ENCODE peak calls at places on chromosomes 1 and 21, in six cellular contexts. L is prostate gland; T is gastrocnemius medialis; W is stimulated activated CD4-positive, alpha-beta T cell treated with anti-CD3 and anti-CD28 coated beads, Interleukin-2, amount 100 ng/mL, for 48 hours; R is Peyer's patch; A is uterus. G is an unnamed sample.

GRCh38 chr1:29583727-29584126 is 347.4 kb downstream of the PTPRU start:
- DNase-seq in L (no peak), T (no peak), W (no peak), R (no peak), A (no peak), G (no peak)

GRCh38 chr1:51926171-51926812 is 47.8 kb upstream of the NRDC start:
- DNase-seq in L (no peak), T (no peak), W (no peak), R (no peak), A (no peak), G (no peak)

GRCh38 chr1:169550294-169550693 is 36.0 kb downstream of the F5 start:
- DNase-seq in L (no peak), T (no peak), W (no peak), R (no peak), A (no peak), G (no peak)

GRCh38 chr1:31382379-31382989 is 9.6 kb upstream of the FABP3 start:
- DNase-seq in L (no peak), T (no peak), W (no peak), R (no peak), A (no peak), G (no peak)

GRCh38 chr1:217133092-217133491 is 409.9 kb upstream of the ESRRG start:
- DNase-seq in L (no peak), T (no peak), W (no peak), R (no peak), A (no peak), G (no peak)

GRCh38 chr1:168691541-168691940 is 37.5 kb downstream of the DPT start:
- DNase-seq in L (no peak), T (no peak), W (no peak), R (no peak), A (no peak), G (no peak)

GRCh38 chr1:237655778-237656177 is 234.9 kb downstream of the ZP4 start:
- DNase-seq in L (no peak), T (no peak), W (no peak), R (no peak), A (no peak), G (no peak)

GRCh38 chr1:117164209-117164608 is 42.7 kb upstream of the TRIM45 start:
- DNase-seq in L (no peak), T (no peak), W (no peak), R (no peak), A (no peak), G (no peak)

GRCh38 chr1:25194576-25195020 is 37.7 kb downstream of the SYF2 start:
- DNase-seq in L (peak; percentile 77), T (no peak), W (no peak), R (peak; percentile 50), A (no peak), G (no peak)

GRCh38 chr1:161185732-161186311 is 8.5 kb upstream of the B4GALT3 start:
- DNase-seq in L (no peak), T (no peak), W (no peak), R (no peak), A (no peak), G (no peak)

GRCh38 chr21:25555492-25555891 is 51.8 kb downstream of the MRPL39 start:
- DNase-seq in L (no peak), T (no peak), W (no peak), R (no peak), A (no peak), G (no peak)

GRCh38 chr21:35234725-35235124 is 185.6 kb upstream of the RUNX1 start:
- DNase-seq in L (no peak), T (no peak), W (no peak), R (no peak), A (no peak), G (no peak)

GRCh38 chr21:36550761-36551160 is 70.8 kb upstream of the CLDN14 start:
- DNase-seq in L (no peak), T (peak; percentile 17), W (no peak), R (no peak), A (no peak), G (no peak)

GRCh38 chr1:32953495-32953894 is 11.1 kb downstream of the RNF19B start:
- DNase-seq in L (no peak), T (no peak), W (no peak), R (no peak), A (no peak), G (no peak)

GRCh38 chr1:111665527-111665926 is 45.9 kb downstream of the RAP1A start:
- DNase-seq in L (no peak), T (no peak), W (no peak), R (no peak), A (no peak), G (no peak)

G was measured in lung.